ENCODE peak calls at places on chromosomes 16 and 17, in four cellular contexts. V, J, Z and C are unnamed samples.
A peak's percentile ranks its signal among the peaks of the same experiment; 100 is the strongest.

GRCh38 chr16:83808573-83809014 is 816 bp downstream of the HSBP1 start:
- DNase-seq in Z (no peak), V (no peak), J (no peak), C (no peak)

GRCh38 chr16:51949260-51949659 is 597.7 kb downstream of the TOX3 start:
- DNase-seq in V (no peak), J (no peak), Z (no peak), C (no peak)

GRCh38 chr16:47643610-47644009 is 182.5 kb downstream of the PHKB start:
- DNase-seq in Z (no peak), V (no peak), J (no peak), C (no peak)

GRCh38 chr17:75524971-75525805 is at the start of gene LLGL2:
- DNase-seq in V (peak; percentile 85), Z (peak; percentile 95), J (peak; percentile 58), C (no peak)

GRCh38 chr17:42365136-42365535 is 23.1 kb downstream of the STAT3 start:
- DNase-seq in Z (no peak), J (no peak), V (no peak), C (no peak)

GRCh38 chr17:20223808-20224328 is 214.7 kb downstream of the SPECC1 start:
- DNase-seq in V (no peak), Z (no peak), J (no peak), C (no peak)

GRCh38 chr16:84240455-84240854 is 643 bp upstream of the KCNG4 start:
- DNase-seq in V (no peak), J (no peak), Z (no peak), C (no peak)

GRCh38 chr17:77829871-77830799 is 128.4 kb upstream of the TNRC6C start:
- DNase-seq in V (no peak), J (no peak), Z (no peak), C (no peak)

GRCh38 chr17:49210158-49211029 is at the start of the genes ABI3 and GNGT2:
- DNase-seq in V (no peak), Z (no peak), J (peak; percentile 75), C (no peak)

GRCh38 chr17:47265983-47266541 is 12.4 kb downstream of the ITGB3 start:
- DNase-seq in Z (no peak), J (no peak), V (no peak), C (no peak)

GRCh38 chr16:83930730-83931500 is 22.1 kb upstream of the OSGIN1 start:
- DNase-seq in Z (no peak), J (no peak), V (peak; percentile 64), C (no peak)

GRCh38 chr16:65666132-65666869 is 544.4 kb upstream of the CDH11 start:
- DNase-seq in J (no peak), V (no peak), Z (no peak), C (peak; percentile 82)

GRCh38 chr17:11551442-11551841 is 46.8 kb upstream of the DNAH9 start:
- DNase-seq in J (peak; percentile 48), V (no peak), Z (no peak), C (no peak)

GRCh38 chr16:83329466-83329865 is 478.3 kb upstream of the HSBP1 start:
- DNase-seq in J (no peak), Z (no peak), V (no peak), C (no peak)

GRCh38 chr16:16014329-16015224 is 65.2 kb downstream of the ABCC1 start:
- DNase-seq in Z (no peak), J (no peak), V (no peak), C (no peak)

GRCh38 chr17:71505200-71505599 is 615.6 kb upstream of the SOX9 start:
- DNase-seq in J (no peak), Z (no peak), V (no peak), C (no peak)

GRCh38 chr16:48041861-48042435 is 113.8 kb downstream of the ABCC12 start:
- DNase-seq in V (no peak), J (no peak), Z (peak; percentile 20), C (no peak)

GRCh38 chr17:28643979-28644781 is 778 bp downstream of the BLTP2 start:
- DNase-seq in V (no peak), J (peak; percentile 36), Z (peak; percentile 52), C (peak; percentile 90)

GRCh38 chr16:16917201-16917600 is 538.3 kb downstream of the NPIPA7 start:
- DNase-seq in J (no peak), Z (no peak), V (no peak), C (no peak)

GRCh38 chr17:1232786-1233185 is 37.5 kb upstream of the BHLHA9 start:
- DNase-seq in Z (no peak), V (no peak), J (no peak), C (no peak)